ENCODE peak calls at places on chromosomes 16 and 17, in seven cellular contexts. G is breast epithelium, B is H1, L is GM12892, Z is K562, A is prostate gland, M is HepG2. H is an unnamed sample.

GRCh38 chr17:34252138-34252889 is 2.8 kb upstream of the CCL2 start:
- DNase-seq in G (peak), B (no peak), L (no peak), Z (no peak), A (peak), M (no peak), H (peak)

GRCh38 chr17:35568561-35568960 is 7.9 kb upstream of the SLFN14 start:
- DNase-seq in G (no peak), B (no peak), L (peak), Z (peak), A (no peak), M (peak), H (peak)

GRCh38 chr17:53548252-53548651 is 274.5 kb upstream of the KIF2B start:
- DNase-seq in G (no peak), B (no peak), L (no peak), Z (no peak), A (no peak), M (no peak), H (no peak)

GRCh38 chr16:65044861-65045260 is 77.0 kb downstream of the CDH11 start:
- DNase-seq in G (no peak), B (no peak), L (no peak), Z (no peak), A (no peak), M (no peak), H (no peak)

GRCh38 chr17:10768766-10769383 is 35.0 kb downstream of the TMEM238L start:
- DNase-seq in G (no peak), B (no peak), L (no peak), Z (no peak), A (no peak), M (no peak), H (no peak)

GRCh38 chr17:22411185-22411784 is 719.0 kb downstream of the KCNJ18 start:
- DNase-seq in G (no peak), B (no peak), L (no peak), Z (peak), A (no peak), M (no peak), H (no peak)

GRCh38 chr17:67011527-67012175 is 32.7 kb upstream of the CACNG1 start:
- DNase-seq in G (no peak), B (no peak), L (no peak), Z (no peak), A (no peak), M (no peak), H (no peak)

GRCh38 chr16:20918486-20919239 is 18.1 kb downstream of the LYRM1 start:
- DNase-seq in G (no peak), B (no peak), L (no peak), Z (peak), A (no peak), M (no peak), H (no peak)

GRCh38 chr17:51119415-51120356 is 982 bp downstream of the SPAG9 start:
- DNase-seq in G (peak), B (peak), L (no peak), Z (no peak), A (peak), M (peak), H (peak)

GRCh38 chr17:19805006-19805405 is 56.9 kb upstream of the ALDH3A1 start:
- DNase-seq in G (no peak), B (no peak), L (no peak), Z (no peak), A (no peak), M (no peak), H (no peak)

GRCh38 chr17:19010729-19011505 is 6.4 kb upstream of the FAM83G start:
- DNase-seq in G (no peak), B (no peak), L (no peak), Z (no peak), A (no peak), M (peak), H (peak)

GRCh38 chr17:79420318-79421243 is 190.3 kb downstream of the RBFOX3 start:
- DNase-seq in G (no peak), B (no peak), L (no peak), Z (peak), A (no peak), M (no peak), H (no peak)

DNA sequence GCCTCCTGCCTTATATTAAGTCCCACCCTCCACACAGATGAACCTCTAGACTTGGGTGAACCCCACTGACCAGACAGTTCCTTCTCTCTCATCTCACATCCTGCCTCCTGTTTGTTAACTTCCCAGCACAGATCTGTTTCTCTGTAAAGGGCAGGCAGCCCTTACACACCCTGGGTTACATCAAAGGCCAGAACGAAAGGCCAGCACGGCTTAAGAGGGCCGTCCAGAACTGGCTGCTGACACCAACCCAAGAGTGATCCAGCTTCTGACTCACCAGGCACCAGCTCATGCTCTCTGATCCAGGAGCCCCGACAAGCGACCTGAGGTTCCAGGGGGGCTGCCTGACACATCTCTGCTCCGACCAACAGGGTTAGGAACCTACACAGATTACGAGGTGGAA is 86.9 kb downstream of the MRM3 start:
- DNase-seq in G (no peak), B (no peak), L (no peak), Z (no peak), A (no peak), M (no peak), H (peak)
- TF ChIP-seq POLR2AphosphoS5 in G (peak), B (no peak), L (no peak), Z (no peak), A (peak), M (no peak), H (peak)

DNA sequence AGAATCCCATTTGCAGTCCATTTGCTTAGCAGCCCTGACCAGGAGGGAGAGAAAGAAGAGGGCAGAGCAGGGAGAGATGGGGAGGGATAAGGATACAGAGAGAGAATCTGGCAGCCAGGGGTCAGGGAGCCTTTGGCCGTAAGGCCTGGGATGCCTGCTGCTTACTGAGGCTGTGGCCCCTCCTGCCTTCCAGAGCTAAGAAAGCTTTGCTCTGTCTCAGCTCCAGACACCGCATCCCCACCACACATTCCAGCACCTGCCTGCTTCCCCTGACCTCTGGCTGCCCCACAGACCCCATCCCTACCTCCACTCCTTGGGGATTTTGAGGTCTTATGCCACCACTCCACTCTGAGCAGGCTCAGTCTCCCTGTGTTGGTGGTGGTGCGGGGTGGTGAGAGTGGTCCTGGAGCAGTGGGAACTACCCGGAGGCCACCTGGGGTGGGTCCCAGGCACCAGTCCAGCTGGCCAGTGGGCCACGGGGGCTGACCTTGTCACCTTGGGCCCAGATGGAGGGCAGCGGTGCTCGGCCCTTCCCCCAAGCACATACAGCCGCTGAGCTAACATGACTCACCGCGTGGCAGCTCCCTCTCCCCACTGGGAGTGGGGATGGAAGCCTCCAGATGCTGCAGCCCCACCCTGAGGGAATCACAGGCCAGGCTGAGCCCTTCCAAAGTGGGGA is 58.3 kb downstream of the RAI1 start:
- DNase-seq in G (no peak), B (no peak), L (no peak), Z (peak), A (no peak), M (no peak), H (peak)
- TF ChIP-seq POLR2AphosphoS5 in G (no peak), B (no peak), L (no peak), Z (no peak), A (peak), M (no peak), H (no peak)

DNA sequence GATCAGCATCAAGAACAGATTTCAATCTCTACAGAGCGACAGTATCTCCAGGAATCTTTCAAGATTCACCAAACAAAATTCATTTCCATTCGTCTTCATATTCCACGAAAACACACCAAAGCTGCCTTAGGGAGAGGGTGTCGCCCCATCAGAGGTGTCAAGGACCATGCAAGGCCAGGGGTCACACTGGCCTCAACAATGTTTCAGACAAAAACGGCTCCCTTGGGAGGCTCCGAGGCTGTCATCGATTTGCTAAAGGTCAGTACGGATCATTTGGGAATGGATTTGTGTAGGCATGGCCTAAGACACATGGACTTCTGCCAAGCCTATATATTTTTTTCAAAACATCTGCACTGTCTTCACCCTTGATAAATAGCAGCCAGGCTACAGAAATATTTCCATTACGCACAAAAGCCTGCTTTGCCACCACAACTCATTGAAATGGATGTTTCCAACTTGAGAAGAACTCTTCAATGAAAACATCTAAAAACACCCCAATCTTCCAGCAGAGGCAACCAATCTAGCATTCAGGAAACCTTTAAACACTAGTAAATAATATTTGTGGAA is 10.3 kb downstream of the CUEDC1 start:
- DNase-seq in G (no peak), B (no peak), L (no peak), Z (no peak), A (no peak), M (no peak), H (no peak)
- TF ChIP-seq POLR2AphosphoS5 in G (no peak), B (no peak), L (no peak), Z (no peak), A (no peak), M (no peak), H (peak)

GRCh38 chr17:49194297-49194607 is 16.1 kb downstream of the GNGT2 start:
- DNase-seq in G (no peak), B (no peak), L (no peak), Z (no peak), A (no peak), M (no peak), H (no peak)

GRCh38 chr17:49195746-49196145 is 14.6 kb downstream of the GNGT2 start:
- DNase-seq in G (no peak), B (no peak), L (no peak), Z (no peak), A (no peak), M (no peak), H (no peak)

GRCh38 chr17:49191407-49191916 is 18.9 kb downstream of the GNGT2 start:
- DNase-seq in G (no peak), B (no peak), L (no peak), Z (no peak), A (no peak), M (no peak), H (no peak)

GRCh38 chr17:49191917-49192741 is 18.2 kb downstream of the GNGT2 start:
- DNase-seq in G (peak), B (peak), L (peak), Z (peak), A (peak), M (peak), H (peak)

DNA sequence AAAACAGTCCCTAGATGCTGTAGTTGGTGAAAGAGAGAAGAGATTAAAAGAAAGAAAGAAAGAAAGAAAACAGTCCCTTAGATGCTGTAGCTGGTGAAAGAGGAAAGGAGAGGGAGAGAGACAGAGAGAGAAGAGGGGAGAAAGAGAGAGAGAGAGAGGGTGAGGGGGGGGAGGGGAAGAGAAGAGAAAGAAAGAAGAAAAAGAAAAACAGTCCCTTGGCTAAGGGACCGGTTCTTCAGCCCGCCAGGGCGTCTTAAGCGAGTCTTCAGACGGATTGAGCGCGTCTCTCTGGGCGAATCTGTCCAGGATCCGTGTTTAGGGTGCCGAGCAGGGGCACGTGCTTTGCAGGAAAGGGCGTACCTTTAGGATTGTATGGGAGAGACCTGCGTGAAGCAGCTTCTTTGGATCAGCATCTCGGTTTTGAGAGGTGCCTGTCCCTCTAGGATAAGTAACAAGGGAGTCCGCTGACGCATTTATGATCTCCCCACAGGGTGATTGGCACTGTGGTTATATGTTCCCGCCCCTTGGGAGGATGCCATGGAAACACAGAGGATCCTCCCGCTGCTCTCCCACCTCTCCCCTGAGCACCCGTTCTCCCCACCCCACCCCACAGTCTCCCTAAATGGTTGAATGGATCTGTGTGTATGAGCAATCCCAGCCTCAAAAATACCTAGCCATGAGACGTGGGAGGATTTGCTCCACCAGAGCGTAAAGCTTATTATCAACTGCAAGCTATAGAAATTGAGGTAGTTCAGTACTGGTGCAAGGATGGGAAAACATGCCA is 16.7 kb downstream of the GNGT2 start:
- DNase-seq in G (no peak), B (peak), L (no peak), Z (peak), A (peak), M (no peak), H (peak)
- TF ChIP-seq POLR2AphosphoS5 in G (no peak), B (no peak), L (peak), Z (no peak), A (peak), M (no peak), H (peak)

GRCh38 chr17:14737984-14738651 is 437.2 kb downstream of the HS3ST3B1 start:
- DNase-seq in G (peak), B (no peak), L (no peak), Z (no peak), A (peak), M (peak), H (peak)
- TF ChIP-seq POLR2AphosphoS5 in G (peak), B (no peak), L (no peak), Z (no peak), A (peak), M (no peak), H (no peak)

DNA sequence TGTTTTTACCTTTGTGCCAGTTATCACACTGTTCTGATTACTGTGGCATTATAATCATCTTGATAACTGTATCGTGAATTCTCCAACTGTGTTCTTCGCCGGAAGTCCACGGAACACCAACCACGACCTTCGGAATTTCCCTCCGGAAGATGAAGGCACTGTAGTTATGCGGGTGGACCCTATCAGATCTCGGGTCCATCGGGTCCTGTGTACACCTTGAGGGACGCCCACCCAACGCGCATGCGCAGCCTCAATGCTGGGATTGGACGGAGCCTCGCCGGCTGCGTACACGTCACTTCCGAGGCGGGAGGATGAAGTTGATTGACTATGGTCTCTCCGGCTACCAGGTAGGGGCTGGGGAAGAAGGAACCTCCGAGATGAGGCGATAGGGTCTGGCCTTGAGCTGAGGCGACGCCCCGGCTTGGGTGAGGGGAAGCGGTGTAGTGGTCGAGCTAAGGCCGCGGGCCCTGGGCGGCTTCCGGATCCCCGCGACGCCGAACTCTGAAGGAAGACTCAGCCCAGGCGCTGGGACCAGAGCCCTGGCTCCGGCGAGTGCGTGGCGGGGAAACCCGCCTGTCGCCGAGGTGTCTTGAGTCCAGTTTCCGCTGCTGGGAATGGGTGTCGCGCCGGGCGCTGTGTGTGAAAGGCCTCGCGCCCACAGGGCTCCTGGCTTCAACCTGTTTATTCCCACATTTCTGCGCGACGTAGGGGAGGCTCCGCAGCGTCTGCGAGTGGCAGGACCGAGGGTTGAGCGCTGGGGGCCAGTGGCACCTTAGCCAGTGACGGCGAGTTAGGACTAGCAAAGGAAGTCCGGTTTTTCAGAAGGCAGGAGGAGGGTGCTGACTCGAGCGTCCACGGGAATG is at the start of gene DHRS7B:
- DNase-seq in G (peak), B (peak), L (peak), Z (peak), A (peak), M (peak), H (peak)
- TF ChIP-seq POLR2AphosphoS5 in G (peak), B (peak), L (peak), Z (peak), A (peak), M (peak), H (peak)

DNA sequence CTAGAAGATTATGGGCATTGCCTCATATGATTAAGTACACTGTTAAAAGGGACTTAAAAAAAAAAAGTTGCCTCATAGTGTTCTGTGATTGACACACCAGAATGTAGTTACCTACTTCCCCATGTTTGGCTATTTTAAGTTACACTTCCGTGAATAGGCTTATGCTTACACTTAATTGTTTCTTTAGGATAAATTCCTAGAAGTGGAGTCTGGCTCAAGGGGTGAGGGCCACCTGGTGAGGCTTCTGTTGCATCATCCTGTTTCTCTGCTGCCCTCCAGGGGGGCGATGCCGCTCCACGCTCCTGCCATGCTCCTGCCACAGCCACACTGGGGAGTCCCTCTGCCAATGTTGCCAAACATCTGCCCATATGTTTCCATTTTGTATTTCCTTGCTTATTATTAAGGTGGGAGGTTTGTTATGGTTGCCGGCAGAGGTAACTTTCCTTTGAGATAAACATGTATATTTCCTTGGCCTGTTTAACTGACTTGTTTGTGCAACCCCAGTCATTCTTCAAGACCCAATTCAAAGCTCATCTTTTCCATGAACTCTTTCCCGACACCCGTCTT is 73.1 kb downstream of the KSR1 start:
- DNase-seq in G (no peak), B (no peak), L (no peak), Z (peak), A (no peak), M (no peak), H (no peak)
- TF ChIP-seq POLR2AphosphoS5 in G (peak), B (no peak), L (no peak), Z (no peak), A (no peak), M (no peak), H (no peak)

GRCh38 chr16:81410643-81411235 is 33.9 kb upstream of the CMIP start:
- DNase-seq in G (no peak), B (no peak), L (no peak), Z (no peak), A (no peak), M (no peak), H (no peak)
- TF ChIP-seq POLR2AphosphoS5 in G (no peak), B (no peak), L (no peak), Z (no peak), A (no peak), M (no peak), H (no peak)

DNA sequence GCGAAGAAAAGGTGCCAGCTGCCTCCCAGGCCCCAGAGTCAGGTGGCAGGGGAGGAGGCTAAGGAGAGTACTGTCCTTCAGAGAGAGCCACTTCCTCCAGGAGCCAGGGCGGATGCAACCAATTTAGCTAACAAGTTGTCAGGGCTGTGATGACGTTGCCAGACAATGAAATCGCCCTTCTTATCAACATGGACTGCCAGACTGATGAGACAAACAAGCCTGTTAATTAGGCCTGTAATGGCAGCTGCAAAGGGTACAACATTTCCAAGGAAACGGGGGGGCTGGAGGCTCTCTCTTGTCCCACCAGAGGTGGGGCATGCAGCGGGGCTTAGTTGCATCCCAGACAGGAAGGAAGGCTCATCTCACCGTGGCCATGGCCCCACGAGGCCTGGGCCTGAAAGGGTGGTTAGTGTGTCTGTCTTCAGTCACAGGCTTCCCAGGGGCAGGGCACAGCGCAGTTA is 111.8 kb downstream of the SDK2 start:
- DNase-seq in G (no peak), B (no peak), L (no peak), Z (no peak), A (no peak), M (no peak), H (no peak)
- TF ChIP-seq POLR2AphosphoS5 in G (no peak), B (no peak), L (no peak), Z (no peak), A (no peak), M (no peak), H (no peak)